ENCODE peak calls at places on chromosomes 4 and X, in six cellular contexts. One of them, this sample, is unnamed.

GRCh38 chr4:165385124-165385523 is 6.3 kb downstream of the CPE start:
- DNase-seq in T follicular helper cell: no peak
- DNase-seq in iris pigment epithelial cell: no peak
- DNase-seq in GM13976: no peak
- DNase-seq in HS-5: no peak
- DNase-seq in GM23248: no peak
- DNase-seq in this sample: no peak

GRCh38 chr4:183507928-183508327 is 3.1 kb downstream of the ING2 start:
- DNase-seq in T follicular helper cell: no peak
- DNase-seq in iris pigment epithelial cell: no peak
- DNase-seq in GM13976: no peak
- DNase-seq in HS-5: no peak
- DNase-seq in GM23248: no peak
- DNase-seq in this sample: no peak

GRCh38 chr4:83618991-83619390 is 83.1 kb downstream of the GPAT3 start:
- DNase-seq in T follicular helper cell: no peak
- DNase-seq in iris pigment epithelial cell: peak; percentile 33
- DNase-seq in GM13976: no peak
- DNase-seq in HS-5: no peak
- DNase-seq in GM23248: peak; percentile 46
- DNase-seq in this sample: peak; percentile 71

GRCh38 chrX:46757593-46757992 is 1.3 kb downstream of the SLC9A7 start:
- DNase-seq in T follicular helper cell: no peak
- DNase-seq in iris pigment epithelial cell: no peak
- DNase-seq in GM13976: no peak
- DNase-seq in HS-5: peak; percentile 25
- DNase-seq in GM23248: no peak
- DNase-seq in this sample: no peak

GRCh38 chrX:154748712-154749339 is 2.1 kb downstream of the GAB3 start:
- DNase-seq in T follicular helper cell: peak; percentile 15
- DNase-seq in iris pigment epithelial cell: peak; percentile 53
- DNase-seq in GM13976: peak; percentile 45
- DNase-seq in HS-5: no peak
- DNase-seq in GM23248: peak; percentile 61
- DNase-seq in this sample: peak; percentile 77

GRCh38 chr4:71209161-71209560 is 129.7 kb upstream of the SLC4A4 start:
- DNase-seq in T follicular helper cell: no peak
- DNase-seq in iris pigment epithelial cell: peak; percentile 77
- DNase-seq in GM13976: no peak
- DNase-seq in HS-5: no peak
- DNase-seq in GM23248: peak; percentile 89
- DNase-seq in this sample: no peak

GRCh38 chr4:173211222-173211621 is 42.6 kb downstream of the GALNT7 start:
- DNase-seq in T follicular helper cell: no peak
- DNase-seq in iris pigment epithelial cell: no peak
- DNase-seq in GM13976: no peak
- DNase-seq in HS-5: no peak
- DNase-seq in GM23248: no peak
- DNase-seq in this sample: no peak

GRCh38 chrX:11965436-11965835 is 172.8 kb upstream of the FRMPD4 start:
- DNase-seq in T follicular helper cell: no peak
- DNase-seq in iris pigment epithelial cell: no peak
- DNase-seq in GM13976: no peak
- DNase-seq in HS-5: no peak
- DNase-seq in GM23248: no peak
- DNase-seq in this sample: no peak

GRCh38 chr4:40530961-40531635 is 98.6 kb downstream of the RBM47 start:
- DNase-seq in T follicular helper cell: no peak
- DNase-seq in iris pigment epithelial cell: no peak
- DNase-seq in GM13976: no peak
- DNase-seq in HS-5: no peak
- DNase-seq in GM23248: no peak
- DNase-seq in this sample: no peak

GRCh38 chrX:15675490-15675921 is 10.9 kb upstream of the CLTRN start:
- DNase-seq in T follicular helper cell: peak; percentile 84
- DNase-seq in iris pigment epithelial cell: no peak
- DNase-seq in GM13976: peak; percentile 84
- DNase-seq in HS-5: no peak
- DNase-seq in GM23248: peak; percentile 83
- DNase-seq in this sample: no peak

GRCh38 chrX:1246816-1247215 is 21.8 kb upstream of the CSF2RA start:
- DNase-seq in T follicular helper cell: peak; percentile 37
- DNase-seq in iris pigment epithelial cell: peak; percentile 44
- DNase-seq in GM13976: peak; percentile 82
- DNase-seq in HS-5: no peak
- DNase-seq in GM23248: peak; percentile 61
- DNase-seq in this sample: peak; percentile 25

GRCh38 chr4:98566491-98567008 is 91.9 kb downstream of the TSPAN5 start:
- DNase-seq in T follicular helper cell: no peak
- DNase-seq in iris pigment epithelial cell: no peak
- DNase-seq in GM13976: no peak
- DNase-seq in HS-5: no peak
- DNase-seq in GM23248: peak; percentile 39
- DNase-seq in this sample: peak; percentile 94

GRCh38 chr4:100312615-100313355 is 122.5 kb upstream of the DDIT4L start:
- DNase-seq in T follicular helper cell: no peak
- DNase-seq in iris pigment epithelial cell: no peak
- DNase-seq in GM13976: no peak
- DNase-seq in HS-5: peak; percentile 4
- DNase-seq in GM23248: no peak
- DNase-seq in this sample: no peak

GRCh38 chr4:80137631-80138030 is 59.7 kb upstream of the PRDM8 start:
- DNase-seq in T follicular helper cell: no peak
- DNase-seq in iris pigment epithelial cell: no peak
- DNase-seq in GM13976: no peak
- DNase-seq in HS-5: no peak
- DNase-seq in GM23248: no peak
- DNase-seq in this sample: no peak

GRCh38 chr4:75015627-75016026 is 82.7 kb downstream of the PARM1 start:
- DNase-seq in T follicular helper cell: no peak
- DNase-seq in iris pigment epithelial cell: no peak
- DNase-seq in GM13976: no peak
- DNase-seq in HS-5: no peak
- DNase-seq in GM23248: no peak
- DNase-seq in this sample: no peak

This sample was measured in pons.